ENCODE peak calls at places on chromosomes 1 and 21, in seven cellular contexts. One of them, this sample, is unnamed.

GRCh38 chr1:55974714-55975441 is 604.5 kb downstream of the PLPP3 start:
- DNase-seq in GM12891: no peak
- DNase-seq in HT1080: no peak
- DNase-seq in activated CD4-positive, alpha-beta T cell treated with anti-CD3 and anti-CD28 coated beads for 24 hours: no peak
- DNase-seq in dorsolateral prefrontal cortex: no peak
- DNase-seq in pons: no peak
- DNase-seq in heart right ventricle: no peak
- DNase-seq in this sample: no peak

GRCh38 chr1:18539171-18539570 is 58.4 kb downstream of the KLHDC7A start:
- DNase-seq in GM12891: no peak
- DNase-seq in HT1080: no peak
- DNase-seq in activated CD4-positive, alpha-beta T cell treated with anti-CD3 and anti-CD28 coated beads for 24 hours: no peak
- DNase-seq in dorsolateral prefrontal cortex: no peak
- DNase-seq in pons: no peak
- DNase-seq in heart right ventricle: no peak
- DNase-seq in this sample: peak

GRCh38 chr1:71828431-71829012 is 453.8 kb downstream of the NEGR1 start:
- DNase-seq in GM12891: no peak
- DNase-seq in HT1080: no peak
- DNase-seq in activated CD4-positive, alpha-beta T cell treated with anti-CD3 and anti-CD28 coated beads for 24 hours: no peak
- DNase-seq in dorsolateral prefrontal cortex: no peak
- DNase-seq in pons: peak
- DNase-seq in heart right ventricle: no peak
- DNase-seq in this sample: no peak

GRCh38 chr1:51726544-51727225 is 109.8 kb downstream of the OSBPL9 start:
- DNase-seq in GM12891: no peak
- DNase-seq in HT1080: no peak
- DNase-seq in activated CD4-positive, alpha-beta T cell treated with anti-CD3 and anti-CD28 coated beads for 24 hours: no peak
- DNase-seq in dorsolateral prefrontal cortex: no peak
- DNase-seq in pons: no peak
- DNase-seq in heart right ventricle: no peak
- DNase-seq in this sample: no peak

GRCh38 chr1:164611754-164612642 is 53.0 kb downstream of the PBX1 start:
- DNase-seq in GM12891: no peak
- DNase-seq in HT1080: peak
- DNase-seq in activated CD4-positive, alpha-beta T cell treated with anti-CD3 and anti-CD28 coated beads for 24 hours: no peak
- DNase-seq in dorsolateral prefrontal cortex: no peak
- DNase-seq in pons: no peak
- DNase-seq in heart right ventricle: peak
- DNase-seq in this sample: no peak

GRCh38 chr1:220680085-220680687 is 10.0 kb upstream of the C1orf115 start:
- DNase-seq in GM12891: peak
- DNase-seq in HT1080: peak
- DNase-seq in activated CD4-positive, alpha-beta T cell treated with anti-CD3 and anti-CD28 coated beads for 24 hours: no peak
- DNase-seq in dorsolateral prefrontal cortex: no peak
- DNase-seq in pons: peak
- DNase-seq in heart right ventricle: no peak
- DNase-seq in this sample: no peak

GRCh38 chr1:116806245-116806644 is 52.0 kb downstream of the CD2 start:
- DNase-seq in GM12891: no peak
- DNase-seq in HT1080: no peak
- DNase-seq in activated CD4-positive, alpha-beta T cell treated with anti-CD3 and anti-CD28 coated beads for 24 hours: peak
- DNase-seq in dorsolateral prefrontal cortex: no peak
- DNase-seq in pons: no peak
- DNase-seq in heart right ventricle: no peak
- DNase-seq in this sample: peak

GRCh38 chr1:212860713-212861581 is 2.9 kb downstream of the FLVCR1 start:
- DNase-seq in GM12891: no peak
- DNase-seq in HT1080: peak
- DNase-seq in activated CD4-positive, alpha-beta T cell treated with anti-CD3 and anti-CD28 coated beads for 24 hours: no peak
- DNase-seq in dorsolateral prefrontal cortex: no peak
- DNase-seq in pons: no peak
- DNase-seq in heart right ventricle: no peak
- DNase-seq in this sample: no peak

GRCh38 chr1:183515002-183515689 is 42.8 kb downstream of the SMG7 start:
- DNase-seq in GM12891: no peak
- DNase-seq in HT1080: peak
- DNase-seq in activated CD4-positive, alpha-beta T cell treated with anti-CD3 and anti-CD28 coated beads for 24 hours: no peak
- DNase-seq in dorsolateral prefrontal cortex: no peak
- DNase-seq in pons: no peak
- DNase-seq in heart right ventricle: no peak
- DNase-seq in this sample: no peak

GRCh38 chr1:236774926-236775325 is 20.2 kb upstream of the MTR start:
- DNase-seq in GM12891: no peak
- DNase-seq in HT1080: peak
- DNase-seq in activated CD4-positive, alpha-beta T cell treated with anti-CD3 and anti-CD28 coated beads for 24 hours: no peak
- DNase-seq in dorsolateral prefrontal cortex: no peak
- DNase-seq in pons: peak
- DNase-seq in heart right ventricle: peak
- DNase-seq in this sample: no peak

GRCh38 chr1:36871146-36871971 is 163.0 kb downstream of the GRIK3 start:
- DNase-seq in GM12891: no peak
- DNase-seq in HT1080: peak
- DNase-seq in activated CD4-positive, alpha-beta T cell treated with anti-CD3 and anti-CD28 coated beads for 24 hours: no peak
- DNase-seq in dorsolateral prefrontal cortex: peak
- DNase-seq in pons: peak
- DNase-seq in heart right ventricle: no peak
- DNase-seq in this sample: no peak

GRCh38 chr1:16249838-16250241 is 12.9 kb upstream of the CPLANE2 start:
- DNase-seq in GM12891: no peak
- DNase-seq in HT1080: no peak
- DNase-seq in activated CD4-positive, alpha-beta T cell treated with anti-CD3 and anti-CD28 coated beads for 24 hours: no peak
- DNase-seq in dorsolateral prefrontal cortex: no peak
- DNase-seq in pons: no peak
- DNase-seq in heart right ventricle: no peak
- DNase-seq in this sample: peak

GRCh38 chr1:5688479-5689077 is 303.6 kb downstream of the NPHP4 start:
- DNase-seq in GM12891: no peak
- DNase-seq in HT1080: no peak
- DNase-seq in activated CD4-positive, alpha-beta T cell treated with anti-CD3 and anti-CD28 coated beads for 24 hours: no peak
- DNase-seq in dorsolateral prefrontal cortex: no peak
- DNase-seq in pons: no peak
- DNase-seq in heart right ventricle: no peak
- DNase-seq in this sample: no peak

GRCh38 chr1:8699679-8700078 is 117.8 kb downstream of the RERE start:
- DNase-seq in GM12891: no peak
- DNase-seq in HT1080: no peak
- DNase-seq in activated CD4-positive, alpha-beta T cell treated with anti-CD3 and anti-CD28 coated beads for 24 hours: no peak
- DNase-seq in dorsolateral prefrontal cortex: no peak
- DNase-seq in pons: no peak
- DNase-seq in heart right ventricle: no peak
- DNase-seq in this sample: no peak

GRCh38 chr1:184014271-184014670 is 23.3 kb downstream of the COLGALT2 start:
- DNase-seq in GM12891: no peak
- DNase-seq in HT1080: no peak
- DNase-seq in activated CD4-positive, alpha-beta T cell treated with anti-CD3 and anti-CD28 coated beads for 24 hours: no peak
- DNase-seq in dorsolateral prefrontal cortex: no peak
- DNase-seq in pons: no peak
- DNase-seq in heart right ventricle: no peak
- DNase-seq in this sample: no peak

GRCh38 chr1:231818342-231818741 is 191.8 kb downstream of the DISC1 start:
- DNase-seq in GM12891: no peak
- DNase-seq in HT1080: no peak
- DNase-seq in activated CD4-positive, alpha-beta T cell treated with anti-CD3 and anti-CD28 coated beads for 24 hours: no peak
- DNase-seq in dorsolateral prefrontal cortex: no peak
- DNase-seq in pons: no peak
- DNase-seq in heart right ventricle: peak
- DNase-seq in this sample: peak

GRCh38 chr1:230441630-230442029 is 15.5 kb upstream of the PGBD5 start:
- DNase-seq in GM12891: no peak
- DNase-seq in HT1080: no peak
- DNase-seq in activated CD4-positive, alpha-beta T cell treated with anti-CD3 and anti-CD28 coated beads for 24 hours: no peak
- DNase-seq in dorsolateral prefrontal cortex: no peak
- DNase-seq in pons: no peak
- DNase-seq in heart right ventricle: no peak
- DNase-seq in this sample: no peak

GRCh38 chr21:35995522-35996088 is 64.7 kb downstream of the SETD4 start:
- DNase-seq in GM12891: no peak
- DNase-seq in HT1080: no peak
- DNase-seq in activated CD4-positive, alpha-beta T cell treated with anti-CD3 and anti-CD28 coated beads for 24 hours: no peak
- DNase-seq in dorsolateral prefrontal cortex: no peak
- DNase-seq in pons: no peak
- DNase-seq in heart right ventricle: no peak
- DNase-seq in this sample: no peak

GRCh38 chr1:23403038-23403336 is 21.6 kb downstream of the TCEA3 start:
- DNase-seq in GM12891: no peak
- DNase-seq in HT1080: peak
- DNase-seq in activated CD4-positive, alpha-beta T cell treated with anti-CD3 and anti-CD28 coated beads for 24 hours: no peak
- DNase-seq in dorsolateral prefrontal cortex: no peak
- DNase-seq in pons: no peak
- DNase-seq in heart right ventricle: no peak
- DNase-seq in this sample: no peak